ENCODE peak calls at places on chromosomes 13 and 19, in six cellular contexts. V is activated CD8-positive, alpha-beta T cell treated with anti-CD3 and anti-CD28 coated beads, Interleukin-2, amount 10 ng/mL, durations not matched to agents 7 days and 5 days; S is Panc1; R is GDM1; Y is D341Med; H is HL-60. Z is an unnamed sample.

GRCh38 chr13:107743983-107744382 is 471.4 kb downstream of the LIG4 start:
- DNase-seq in V (no peak), S (no peak), R (no peak), Y (no peak), H (no peak), Z (no peak)

GRCh38 chr19:28905996-28906395 is 307.0 kb downstream of the UQCRFS1 start:
- DNase-seq in V (no peak), S (no peak), R (no peak), Y (no peak), H (no peak), Z (no peak)

GRCh38 chr13:72379581-72379980 is 347.8 kb downstream of the MZT1 start:
- DNase-seq in V (no peak), S (no peak), R (no peak), Y (no peak), H (no peak), Z (no peak)

GRCh38 chr13:42715909-42716308 is 65.5 kb upstream of the FAM216B start:
- DNase-seq in V (no peak), S (no peak), R (no peak), Y (no peak), H (no peak), Z (no peak)

GRCh38 chr13:109762791-109763190 is 23.6 kb downstream of the IRS2 start:
- DNase-seq in V (no peak), S (no peak), R (no peak), Y (no peak), H (no peak), Z (no peak)

GRCh38 chr19:45972081-45972943 is 1.4 kb downstream of the NOVA2 start:
- DNase-seq in V (no peak), S (no peak), R (no peak), Y (no peak), H (peak), Z (no peak)

GRCh38 chr19:11234486-11235075 is 4.8 kb upstream of the ANGPTL8 start:
- DNase-seq in V (no peak), S (no peak), R (no peak), Y (no peak), H (no peak), Z (no peak)

GRCh38 chr19:40284501-40285352 is at the start of gene AKT2:
- DNase-seq in V (peak), S (no peak), R (peak), Y (peak), H (no peak), Z (no peak)

GRCh38 chr19:46492841-46493235 is 2.8 kb downstream of the PNMA8B start:
- DNase-seq in V (no peak), S (no peak), R (no peak), Y (no peak), H (no peak), Z (no peak)

GRCh38 chr13:106232680-106233079 is 302.8 kb downstream of the EFNB2 start:
- DNase-seq in V (no peak), S (no peak), R (no peak), Y (no peak), H (no peak), Z (no peak)

GRCh38 chr13:51799261-51799660 is 4.7 kb downstream of the DHRS12 start:
- DNase-seq in V (no peak), S (no peak), R (no peak), Y (no peak), H (no peak), Z (no peak)

GRCh38 chr13:104779311-104779710 is 1713.1 kb upstream of the SLC10A2 start:
- DNase-seq in V (no peak), S (no peak), R (no peak), Y (no peak), H (no peak), Z (no peak)

GRCh38 chr19:48338253-48338755 is 13.0 kb downstream of the EMP3 start:
- DNase-seq in V (no peak), S (no peak), R (no peak), Y (no peak), H (no peak), Z (no peak)

GRCh38 chr19:34145741-34146202 is 26.5 kb upstream of the LSM14A start:
- DNase-seq in V (peak), S (no peak), R (peak), Y (peak), H (no peak), Z (no peak)

Z was measured in GF-D8.